ENCODE peak calls at places on chromosomes 12 and 14, in ten cellular contexts. S, T, G, M, O, P, W, X, B and Y are unnamed samples.

GRCh38 chr14:63178912-63179311 is 25.3 kb upstream of the RHOJ start:
- DNase-seq in S (peak; percentile 48), T (no peak), G (no peak), M (no peak), O (peak; percentile 90), P (no peak), W (no peak), X (peak; percentile 50), B (no peak), Y (no peak)

GRCh38 chr14:95348395-95349080 is 28.8 kb upstream of the CLMN start:
- DNase-seq in S (no peak), T (no peak), G (no peak), M (no peak), O (no peak), P (no peak), W (no peak), X (no peak), B (no peak), Y (no peak)

GRCh38 chr12:104215638-104216297 is at the start of gene TXNRD1:
- DNase-seq in S (peak; percentile 86), T (peak; percentile 97), G (peak; percentile 93), M (peak; percentile 30), O (peak; percentile 73), P (peak; percentile 87), W (peak; percentile 89), X (peak; percentile 69), B (peak; percentile 74), Y (peak; percentile 92)

GRCh38 chr14:36504805-36505192 is 15.2 kb downstream of the NKX2-1 start:
- DNase-seq in S (no peak), T (no peak), G (no peak), M (no peak), O (no peak), P (no peak), W (no peak), X (no peak), B (no peak), Y (peak; percentile 16)

GRCh38 chr14:50067723-50068495 is 48.5 kb downstream of the VCPKMT start:
- DNase-seq in S (peak; percentile 71), T (peak; percentile 29), G (no peak), M (no peak), O (peak; percentile 71), P (no peak), W (no peak), X (peak; percentile 76), B (no peak), Y (no peak)

GRCh38 chr14:32933623-32933942 is 5.1 kb upstream of the NPAS3 start:
- DNase-seq in S (peak; percentile 32), T (no peak), G (no peak), M (no peak), O (peak; percentile 24), P (no peak), W (no peak), X (peak; percentile 42), B (no peak), Y (peak; percentile 9)

GRCh38 chr14:24251880-24252288 is 9.5 kb upstream of the TINF2 start:
- DNase-seq in S (peak; percentile 23), T (no peak), G (no peak), M (no peak), O (no peak), P (no peak), W (no peak), X (peak; percentile 12), B (no peak), Y (no peak)

GRCh38 chr12:117096643-117097042 is 2.6 kb downstream of the TESC start:
- DNase-seq in S (no peak), T (peak; percentile 48), G (no peak), M (no peak), O (no peak), P (no peak), W (no peak), X (no peak), B (no peak), Y (no peak)

GRCh38 chr12:38961044-38961443 is 55.7 kb upstream of the CPNE8 start:
- DNase-seq in S (no peak), T (no peak), G (no peak), M (no peak), O (no peak), P (no peak), W (no peak), X (no peak), B (no peak), Y (no peak)

GRCh38 chr12:132062481-132062880 is 81.6 kb downstream of the DDX51 start:
- DNase-seq in S (no peak), T (peak; percentile 57), G (no peak), M (no peak), O (no peak), P (no peak), W (no peak), X (no peak), B (no peak), Y (no peak)

GRCh38 chr14:90870950-90871604 is 54.8 kb upstream of the TTC7B start:
- DNase-seq in S (no peak), T (no peak), G (no peak), M (no peak), O (no peak), P (no peak), W (no peak), X (no peak), B (no peak), Y (no peak)

GRCh38 chr12:107405436-107405835 is 280.2 kb upstream of the PWP1 start:
- DNase-seq in S (no peak), T (no peak), G (no peak), M (no peak), O (no peak), P (peak; percentile 48), W (no peak), X (no peak), B (no peak), Y (no peak)

GRCh38 chr12:68733661-68734071 is 12.3 kb upstream of the SLC35E3 start:
- DNase-seq in S (peak; percentile 45), T (no peak), G (no peak), M (no peak), O (peak; percentile 71), P (no peak), W (no peak), X (peak; percentile 65), B (no peak), Y (no peak)
- TF ChIP-seq CTCF in S (no peak), T (no peak), G (no peak), M (no peak), O (no peak), P (no peak), W (no peak), X (no peak), B (no peak), Y (no peak)

DNA sequence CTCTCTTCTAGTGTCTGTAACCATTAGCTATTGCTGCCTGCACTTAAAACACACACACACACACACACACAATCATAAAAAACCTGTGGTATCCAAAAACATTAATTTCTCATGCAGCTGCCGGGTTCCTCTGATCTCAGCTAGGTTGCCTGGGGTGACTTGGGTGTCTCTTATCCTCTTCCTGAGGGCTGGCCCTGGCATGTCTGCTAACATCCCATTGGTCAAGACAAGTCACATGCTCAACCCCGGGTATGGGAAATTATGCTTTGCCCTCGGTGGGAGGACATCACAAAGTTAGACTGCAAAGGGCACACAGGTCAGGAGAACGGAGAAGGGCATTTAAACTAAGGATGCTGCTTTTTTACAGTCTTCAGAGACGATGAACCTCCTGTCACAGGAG is 55.7 kb downstream of the TRPV4 start:
- DNase-seq in S (peak; percentile 13), T (peak; percentile 36), G (no peak), M (no peak), O (peak; percentile 16), P (no peak), W (peak; percentile 71), X (peak; percentile 26), B (no peak), Y (peak; percentile 78)
- TF ChIP-seq CTCF in S (no peak), T (no peak), G (no peak), M (no peak), O (no peak), P (no peak), W (no peak), X (no peak), B (no peak), Y (no peak)

DNA sequence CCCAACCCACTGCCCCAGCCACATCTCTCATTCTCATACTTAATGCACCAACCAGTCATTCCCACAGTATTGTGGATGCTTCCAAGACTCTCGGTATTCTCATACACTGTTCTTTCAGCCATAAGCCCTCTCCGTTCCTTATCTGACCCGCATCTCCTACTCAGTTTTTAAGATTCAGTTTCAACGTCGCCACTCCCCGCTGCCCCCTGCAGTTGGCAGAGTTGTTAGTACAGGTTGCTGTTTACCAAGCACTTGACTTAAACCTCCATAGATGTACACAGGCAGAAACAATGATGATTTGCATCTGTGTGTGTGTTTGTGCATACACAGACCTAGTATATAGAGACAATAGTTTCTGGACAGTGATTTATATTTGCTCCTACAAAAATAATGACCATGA is 40.2 kb downstream of the PAH start:
- DNase-seq in S (no peak), T (no peak), G (no peak), M (no peak), O (no peak), P (no peak), W (peak; percentile 10), X (no peak), B (no peak), Y (no peak)
- TF ChIP-seq CTCF in S (no peak), T (no peak), G (peak; percentile 9), M (peak; percentile 18), O (no peak), P (no peak), W (no peak), X (no peak), B (no peak), Y (peak; percentile 25)

GRCh38 chr12:89450922-89451321 is 73.7 kb downstream of the GALNT4 start:
- DNase-seq in S (peak; percentile 89), T (no peak), G (no peak), M (peak; percentile 48), O (peak; percentile 80), P (no peak), W (no peak), X (no peak), B (no peak), Y (no peak)

GRCh38 chr12:89454080-89454848 is 70.3 kb downstream of the GALNT4 start:
- DNase-seq in S (peak; percentile 43), T (no peak), G (no peak), M (no peak), O (peak; percentile 34), P (no peak), W (no peak), X (peak; percentile 63), B (no peak), Y (no peak)

GRCh38 chr12:89451876-89452275 is 72.7 kb downstream of the GALNT4 start:
- DNase-seq in S (peak; percentile 90), T (no peak), G (peak; percentile 28), M (peak; percentile 42), O (peak; percentile 66), P (peak; percentile 38), W (no peak), X (peak; percentile 43), B (no peak), Y (no peak)

GRCh38 chr12:89453579-89453978 is 71.0 kb downstream of the GALNT4 start:
- DNase-seq in S (peak; percentile 86), T (no peak), G (peak; percentile 13), M (peak; percentile 26), O (peak; percentile 78), P (no peak), W (no peak), X (peak; percentile 64), B (no peak), Y (no peak)

DNA sequence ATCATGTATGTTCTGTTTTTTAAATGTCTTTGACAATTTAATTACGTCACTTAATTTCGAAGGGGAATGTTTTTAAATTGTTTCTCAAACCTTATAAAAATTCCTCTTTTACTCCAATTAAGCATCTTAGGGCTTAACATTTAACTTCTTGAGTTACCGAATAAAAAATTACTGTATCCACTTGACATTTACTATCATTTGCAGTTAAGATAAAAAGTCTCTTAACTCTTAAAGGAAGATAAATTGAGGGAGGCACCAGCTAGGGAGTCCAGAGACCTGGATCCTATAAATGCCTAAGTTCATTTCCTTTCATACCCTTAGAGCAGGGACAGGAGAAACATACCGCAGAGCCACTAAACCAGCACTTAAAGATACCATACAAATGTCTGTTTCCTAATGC is 71.5 kb downstream of the GALNT4 start:
- DNase-seq in S (no peak), T (no peak), G (no peak), M (no peak), O (no peak), P (no peak), W (no peak), X (no peak), B (no peak), Y (no peak)
- TF ChIP-seq CTCF in S (no peak), T (no peak), G (no peak), M (no peak), O (no peak), P (no peak), W (no peak), X (no peak), B (no peak), Y (no peak)